ENCODE peak calls at places on chromosomes 4 and X, in ten cellular contexts. O, F, R, U, Y, C, A, T, M and P are unnamed samples.

GRCh38 chr4:72991889-72992288 is 77.6 kb downstream of the COX18 start:
- DNase-seq in U (peak; percentile 80), R (no peak), M (no peak), C (no peak), T (no peak), O (no peak), A (no peak), Y (no peak), F (no peak), P (no peak)

GRCh38 chrX:912677-913076 is 282.1 kb downstream of the SHOX start:
- DNase-seq in C (no peak), T (no peak), M (no peak), R (no peak), O (no peak), A (no peak), U (no peak), F (no peak), Y (no peak), P (no peak)

GRCh38 chr4:77818077-77818666 is 996 bp downstream of the CNOT6L start:
- DNase-seq in M (peak; percentile 80), Y (peak; percentile 25), O (peak; percentile 75), F (peak; percentile 71), R (peak; percentile 59), C (peak; percentile 37), T (peak; percentile 42), U (peak; percentile 87), A (peak; percentile 34), P (peak; percentile 93)

GRCh38 chr4:139246166-139246565 is 33.9 kb downstream of the MGARP start:
- DNase-seq in R (no peak), C (no peak), M (no peak), O (no peak), U (no peak), F (no peak), A (no peak), T (no peak), Y (no peak), P (no peak)

GRCh38 chr4:104491396-104491821 is 3.3 kb downstream of the CXXC4 start:
- DNase-seq in M (no peak), F (peak; percentile 70), C (no peak), R (no peak), U (no peak), A (peak; percentile 50), Y (no peak), T (peak; percentile 50), O (no peak), P (peak; percentile 58)

GRCh38 chr4:27861381-27861787 is 1000.7 kb downstream of the STIM2 start:
- DNase-seq in M (peak; percentile 32), F (peak; percentile 6), R (no peak), C (no peak), O (peak; percentile 22), A (peak; percentile 4), T (no peak), U (peak; percentile 48), Y (no peak), P (peak; percentile 18)

GRCh38 chrX:151871244-151871643 is 41.4 kb upstream of the MAGEA4 start:
- DNase-seq in M (peak; percentile 4), F (no peak), O (peak; percentile 86), C (no peak), U (no peak), Y (no peak), T (no peak), R (no peak), A (no peak), P (no peak)

GRCh38 chr4:78660559-78660958 is 109.0 kb downstream of the ANXA3 start:
- DNase-seq in Y (no peak), A (no peak), T (no peak), R (no peak), M (no peak), C (no peak), F (no peak), U (no peak), O (no peak), P (no peak)

GRCh38 chr4:23006756-23007155 is 314.0 kb downstream of the GBA3 start:
- DNase-seq in C (no peak), O (no peak), A (no peak), F (no peak), T (no peak), R (no peak), M (no peak), U (no peak), Y (no peak), P (no peak)

GRCh38 chr4:118738090-118738489 is 52.9 kb downstream of the METTL14 start:
- DNase-seq in T (no peak), A (no peak), M (peak; percentile 34), O (no peak), U (no peak), F (no peak), R (no peak), Y (no peak), C (no peak), P (no peak)

GRCh38 chrX:13235930-13236329 is 83.9 kb downstream of the ATXN3L start:
- DNase-seq in A (no peak), U (no peak), T (no peak), C (no peak), O (no peak), R (peak; percentile 2), Y (no peak), F (no peak), M (no peak), P (no peak)

GRCh38 chr4:8147231-8147970 is 11.2 kb downstream of the ABLIM2 start:
- DNase-seq in Y (no peak), A (no peak), F (peak; percentile 79), U (no peak), T (no peak), M (no peak), C (no peak), O (no peak), R (no peak), P (no peak)

GRCh38 chrX:30971761-30972603 is 82.9 kb upstream of the TAB3 start:
- DNase-seq in F (peak; percentile 63), Y (no peak), O (peak; percentile 49), C (no peak), U (peak; percentile 43), T (peak; percentile 26), M (peak; percentile 35), R (peak; percentile 12), A (no peak), P (no peak)

GRCh38 chr4:168723020-168723419 is 226.2 kb downstream of the PALLD start:
- DNase-seq in C (no peak), T (no peak), U (no peak), M (peak; percentile 51), F (no peak), A (no peak), O (peak; percentile 61), Y (no peak), R (no peak), P (no peak)

GRCh38 chr4:137124278-137124932 is 407.9 kb downstream of the PCDH18 start:
- DNase-seq in T (no peak), F (peak; percentile 10), C (peak; percentile 27), O (peak; percentile 64), M (peak; percentile 8), U (peak; percentile 28), A (no peak), R (peak; percentile 75), Y (peak; percentile 38), P (no peak)

GRCh38 chr4:53987761-53988171 is 76.6 kb downstream of the CHIC2 start:
- DNase-seq in U (peak; percentile 43), A (no peak), F (no peak), M (no peak), T (no peak), O (peak; percentile 44), R (no peak), Y (no peak), C (no peak), P (no peak)

GRCh38 chrX:29461039-29461438 is 754.3 kb upstream of the MAGEB2 start:
- DNase-seq in F (no peak), M (no peak), U (no peak), O (no peak), Y (no peak), R (no peak), T (no peak), C (no peak), A (no peak), P (no peak)

GRCh38 chr4:81648576-81649272 is 177.0 kb upstream of the RASGEF1B start:
- DNase-seq in M (no peak), O (no peak), Y (peak; percentile 6), C (no peak), T (peak; percentile 19), U (no peak), F (no peak), A (no peak), R (no peak), P (no peak)

GRCh38 chrX:105323951-105324350 is 103.5 kb upstream of the TEX13A start:
- DNase-seq in Y (no peak), C (no peak), R (no peak), M (no peak), F (no peak), T (no peak), U (no peak), O (peak; percentile 75), A (no peak), P (no peak)

GRCh38 chrX:104351173-104351769 is 96.5 kb upstream of the ESX1 start:
- DNase-seq in C (no peak), O (peak; percentile 79), A (no peak), T (no peak), R (no peak), M (no peak), Y (no peak), F (no peak), U (peak; percentile 38), P (no peak)

GRCh38 chrX:1598021-1598875 is 6.8 kb downstream of the AKAP17A start:
- DNase-seq in F (peak; percentile 51), O (no peak), C (no peak), A (no peak), Y (no peak), U (no peak), T (no peak), R (no peak), M (no peak), P (no peak)

GRCh38 chrX:134764202-134764785 is 106.0 kb upstream of the PLAC1 start:
- DNase-seq in M (no peak), U (no peak), C (no peak), R (no peak), A (no peak), Y (peak; percentile 7), F (peak; percentile 90), O (peak; percentile 32), T (peak; percentile 10), P (no peak)

GRCh38 chr4:108135549-108136209 is 33.1 kb downstream of the LEF1 start:
- DNase-seq in M (no peak), U (no peak), A (no peak), O (no peak), F (peak; percentile 62), Y (no peak), C (no peak), R (peak; percentile 73), T (no peak), P (no peak)

GRCh38 chr4:123127218-123127617 is 204.8 kb upstream of the NUDT6 start:
- DNase-seq in Y (no peak), O (no peak), R (no peak), M (no peak), T (no peak), A (no peak), F (no peak), U (no peak), C (no peak), P (no peak)

GRCh38 chr4:21134994-21135393 is 434.7 kb downstream of the PACRGL start:
- DNase-seq in M (no peak), A (no peak), U (peak; percentile 11), O (no peak), R (no peak), T (peak; percentile 21), F (no peak), C (peak; percentile 41), Y (peak; percentile 32), P (no peak)

GRCh38 chr4:88690355-88690754 is 7.3 kb downstream of the NAP1L5 start:
- DNase-seq in Y (no peak), A (no peak), F (no peak), U (no peak), O (peak; percentile 36), M (peak; percentile 4), C (no peak), R (no peak), T (no peak), P (no peak)

GRCh38 chrX:136880003-136880451 is 498 bp downstream of the RBMX start:
- DNase-seq in M (peak; percentile 28), A (no peak), Y (no peak), F (peak; percentile 48), C (peak; percentile 25), R (peak; percentile 9), T (peak; percentile 66), O (no peak), U (peak; percentile 16), P (peak; percentile 15)

GRCh38 chr4:102403115-102403514 is 57.8 kb upstream of the SLC39A8 start:
- DNase-seq in Y (no peak), A (no peak), F (no peak), T (no peak), U (no peak), O (no peak), R (no peak), M (no peak), C (no peak), P (no peak)